ENCODE peak calls at places on chromosomes 12 and 14, in ten cellular contexts. One of them, this sample, is unnamed. For H3K36me3, the result is how much of the 10 kb centered on the place peaks cover.

GRCh38 chr12:20212658-20213387 is 155.5 kb upstream of the PDE3A start:
- ATAC-seq in pancreas: peak
- ATAC-seq in RWPE2: peak
- ATAC-seq in HepG2: no peak
- ATAC-seq in GM23338: peak
- ATAC-seq in Panc1: peak
- ATAC-seq in lower lobe of right lung: peak
- ATAC-seq in psoas muscle: peak
- ATAC-seq in aorta: peak
- ATAC-seq in CD4-positive, CD25-positive, alpha-beta regulatory T cell: no peak
- ATAC-seq in this sample: peak

GRCh38 chr12:32043928-32044549 is 62.6 kb upstream of the BICD1 start:
- ATAC-seq in pancreas: no peak
- ATAC-seq in RWPE2: no peak
- ATAC-seq in HepG2: no peak
- ATAC-seq in GM23338: no peak
- ATAC-seq in Panc1: no peak
- ATAC-seq in lower lobe of right lung: no peak
- ATAC-seq in psoas muscle: no peak
- ATAC-seq in aorta: no peak
- ATAC-seq in CD4-positive, CD25-positive, alpha-beta regulatory T cell: no peak
- ATAC-seq in this sample: no peak

GRCh38 chr14:75804570-75805275 is 143.7 kb downstream of the TTLL5 start:
- ATAC-seq in pancreas: no peak
- ATAC-seq in RWPE2: no peak
- ATAC-seq in HepG2: no peak
- ATAC-seq in GM23338: no peak
- ATAC-seq in Panc1: no peak
- ATAC-seq in lower lobe of right lung: no peak
- ATAC-seq in psoas muscle: peak
- ATAC-seq in aorta: peak
- ATAC-seq in CD4-positive, CD25-positive, alpha-beta regulatory T cell: no peak
- ATAC-seq in this sample: no peak

GRCh38 chr12:10554971-10555481 is 49.3 kb downstream of the EIF2S3B start:
- ATAC-seq in pancreas: no peak
- ATAC-seq in RWPE2: no peak
- ATAC-seq in HepG2: no peak
- ATAC-seq in GM23338: no peak
- ATAC-seq in Panc1: no peak
- ATAC-seq in lower lobe of right lung: no peak
- ATAC-seq in psoas muscle: no peak
- ATAC-seq in aorta: no peak
- ATAC-seq in CD4-positive, CD25-positive, alpha-beta regulatory T cell: no peak
- ATAC-seq in this sample: no peak

GRCh38 chr12:132246997-132247717 is 82.2 kb downstream of the GALNT9 start:
- ATAC-seq in pancreas: no peak
- ATAC-seq in RWPE2: no peak
- ATAC-seq in HepG2: no peak
- ATAC-seq in GM23338: no peak
- ATAC-seq in Panc1: peak
- ATAC-seq in lower lobe of right lung: peak
- ATAC-seq in psoas muscle: no peak
- ATAC-seq in aorta: peak
- ATAC-seq in CD4-positive, CD25-positive, alpha-beta regulatory T cell: no peak
- ATAC-seq in this sample: no peak

GRCh38 chr12:52202361-52203078 is 10.7 kb upstream of the KRT80 start:
- ATAC-seq in pancreas: no peak
- ATAC-seq in RWPE2: no peak
- ATAC-seq in HepG2: no peak
- ATAC-seq in GM23338: peak
- ATAC-seq in Panc1: peak
- ATAC-seq in lower lobe of right lung: peak
- ATAC-seq in psoas muscle: no peak
- ATAC-seq in aorta: peak
- ATAC-seq in CD4-positive, CD25-positive, alpha-beta regulatory T cell: peak
- ATAC-seq in this sample: no peak

GRCh38 chr14:67371247-67372148 is 11.4 kb downstream of the EIF2S1 start:
- ATAC-seq in pancreas: no peak
- ATAC-seq in RWPE2: peak
- ATAC-seq in HepG2: no peak
- ATAC-seq in GM23338: no peak
- ATAC-seq in Panc1: peak
- ATAC-seq in lower lobe of right lung: no peak
- ATAC-seq in psoas muscle: no peak
- ATAC-seq in aorta: no peak
- ATAC-seq in CD4-positive, CD25-positive, alpha-beta regulatory T cell: no peak
- ATAC-seq in this sample: no peak

GRCh38 chr14:81313775-81314429 is 86.2 kb downstream of the STON2 start:
- ATAC-seq in pancreas: no peak
- ATAC-seq in RWPE2: peak
- ATAC-seq in HepG2: no peak
- ATAC-seq in GM23338: no peak
- ATAC-seq in Panc1: no peak
- ATAC-seq in lower lobe of right lung: no peak
- ATAC-seq in psoas muscle: peak
- ATAC-seq in aorta: no peak
- ATAC-seq in CD4-positive, CD25-positive, alpha-beta regulatory T cell: no peak
- ATAC-seq in this sample: no peak

GRCh38 chr12:78885466-78885865 is 20.9 kb downstream of the SYT1 start:
- ATAC-seq in pancreas: no peak
- ATAC-seq in RWPE2: no peak
- ATAC-seq in HepG2: no peak
- ATAC-seq in GM23338: peak
- ATAC-seq in Panc1: no peak
- ATAC-seq in lower lobe of right lung: no peak
- ATAC-seq in psoas muscle: no peak
- ATAC-seq in aorta: no peak
- ATAC-seq in CD4-positive, CD25-positive, alpha-beta regulatory T cell: no peak
- ATAC-seq in this sample: no peak

GRCh38 chr12:1310684-1311083 is 283.7 kb downstream of the FBXL14 start:
- ATAC-seq in pancreas: no peak
- ATAC-seq in RWPE2: no peak
- ATAC-seq in HepG2: no peak
- ATAC-seq in GM23338: no peak
- ATAC-seq in Panc1: no peak
- ATAC-seq in lower lobe of right lung: no peak
- ATAC-seq in psoas muscle: no peak
- ATAC-seq in aorta: no peak
- ATAC-seq in CD4-positive, CD25-positive, alpha-beta regulatory T cell: no peak
- ATAC-seq in this sample: no peak

GRCh38 chr12:5756443-5756842 is 188.6 kb downstream of the ANO2 start:
- ATAC-seq in pancreas: no peak
- ATAC-seq in RWPE2: no peak
- ATAC-seq in HepG2: no peak
- ATAC-seq in GM23338: no peak
- ATAC-seq in Panc1: no peak
- ATAC-seq in lower lobe of right lung: no peak
- ATAC-seq in psoas muscle: no peak
- ATAC-seq in aorta: no peak
- ATAC-seq in CD4-positive, CD25-positive, alpha-beta regulatory T cell: no peak
- ATAC-seq in this sample: no peak
- H3K27ac ChIP-seq in pancreas: no peak
- H3K27ac ChIP-seq in RWPE2: no peak
- H3K27ac ChIP-seq in HepG2: no peak
- H3K27ac ChIP-seq in GM23338: no peak
- H3K27ac ChIP-seq in Panc1: no peak
- H3K27ac ChIP-seq in lower lobe of right lung: no peak
- H3K27ac ChIP-seq in psoas muscle: no peak
- H3K27ac ChIP-seq in aorta: no peak
- H3K27ac ChIP-seq in CD4-positive, CD25-positive, alpha-beta regulatory T cell: no peak
- H3K27ac ChIP-seq in this sample: no peak

GRCh38 chr14:30889244-30889594 is 14.9 kb downstream of the COCH start:
- ATAC-seq in pancreas: no peak
- ATAC-seq in RWPE2: no peak
- ATAC-seq in HepG2: no peak
- ATAC-seq in GM23338: no peak
- ATAC-seq in Panc1: no peak
- ATAC-seq in lower lobe of right lung: no peak
- ATAC-seq in psoas muscle: no peak
- ATAC-seq in aorta: no peak
- ATAC-seq in CD4-positive, CD25-positive, alpha-beta regulatory T cell: no peak
- ATAC-seq in this sample: no peak

GRCh38 chr14:30893819-30894218 is 19.5 kb downstream of the COCH start:
- ATAC-seq in pancreas: no peak
- ATAC-seq in RWPE2: no peak
- ATAC-seq in HepG2: no peak
- ATAC-seq in GM23338: no peak
- ATAC-seq in Panc1: no peak
- ATAC-seq in lower lobe of right lung: no peak
- ATAC-seq in psoas muscle: no peak
- ATAC-seq in aorta: no peak
- ATAC-seq in CD4-positive, CD25-positive, alpha-beta regulatory T cell: no peak
- ATAC-seq in this sample: no peak

GRCh38 chr14:30896435-30896834 is 22.1 kb downstream of the COCH start:
- ATAC-seq in pancreas: no peak
- ATAC-seq in RWPE2: no peak
- ATAC-seq in HepG2: no peak
- ATAC-seq in GM23338: no peak
- ATAC-seq in Panc1: no peak
- ATAC-seq in lower lobe of right lung: no peak
- ATAC-seq in psoas muscle: no peak
- ATAC-seq in aorta: no peak
- ATAC-seq in CD4-positive, CD25-positive, alpha-beta regulatory T cell: no peak
- ATAC-seq in this sample: no peak

GRCh38 chr14:30894923-30895515 is 20.7 kb downstream of the COCH start:
- ATAC-seq in pancreas: no peak
- ATAC-seq in RWPE2: no peak
- ATAC-seq in HepG2: no peak
- ATAC-seq in GM23338: peak
- ATAC-seq in Panc1: no peak
- ATAC-seq in lower lobe of right lung: no peak
- ATAC-seq in psoas muscle: no peak
- ATAC-seq in aorta: no peak
- ATAC-seq in CD4-positive, CD25-positive, alpha-beta regulatory T cell: no peak
- ATAC-seq in this sample: no peak
- H3K36me3 ChIP-seq in pancreas: under half
- H3K36me3 ChIP-seq in RWPE2: half or more
- H3K36me3 ChIP-seq in HepG2: half or more
- H3K36me3 ChIP-seq in GM23338: under half
- H3K36me3 ChIP-seq in Panc1: under half
- H3K36me3 ChIP-seq in lower lobe of right lung: under half
- H3K36me3 ChIP-seq in psoas muscle: half or more
- H3K36me3 ChIP-seq in aorta: under half
- H3K36me3 ChIP-seq in CD4-positive, CD25-positive, alpha-beta regulatory T cell: under half
- H3K36me3 ChIP-seq in this sample: under half

GRCh38 chr14:59464651-59465569 is at the start of gene GPR135:
- ATAC-seq in pancreas: peak
- ATAC-seq in RWPE2: peak
- ATAC-seq in HepG2: peak
- ATAC-seq in GM23338: peak
- ATAC-seq in Panc1: no peak
- ATAC-seq in lower lobe of right lung: peak
- ATAC-seq in psoas muscle: peak
- ATAC-seq in aorta: peak
- ATAC-seq in CD4-positive, CD25-positive, alpha-beta regulatory T cell: peak
- ATAC-seq in this sample: peak

GRCh38 chr14:59460378-59460777 is 4.8 kb downstream of the GPR135 start:
- ATAC-seq in pancreas: no peak
- ATAC-seq in RWPE2: no peak
- ATAC-seq in HepG2: no peak
- ATAC-seq in GM23338: no peak
- ATAC-seq in Panc1: no peak
- ATAC-seq in lower lobe of right lung: no peak
- ATAC-seq in psoas muscle: no peak
- ATAC-seq in aorta: no peak
- ATAC-seq in CD4-positive, CD25-positive, alpha-beta regulatory T cell: no peak
- ATAC-seq in this sample: no peak

GRCh38 chr14:59461891-59462290 is 3.3 kb downstream of the GPR135 start:
- ATAC-seq in pancreas: no peak
- ATAC-seq in RWPE2: no peak
- ATAC-seq in HepG2: no peak
- ATAC-seq in GM23338: no peak
- ATAC-seq in Panc1: no peak
- ATAC-seq in lower lobe of right lung: no peak
- ATAC-seq in psoas muscle: no peak
- ATAC-seq in aorta: no peak
- ATAC-seq in CD4-positive, CD25-positive, alpha-beta regulatory T cell: no peak
- ATAC-seq in this sample: no peak

GRCh38 chr14:59463773-59464650 is 1.2 kb downstream of the GPR135 start:
- ATAC-seq in pancreas: peak
- ATAC-seq in RWPE2: peak
- ATAC-seq in HepG2: peak
- ATAC-seq in GM23338: peak
- ATAC-seq in Panc1: no peak
- ATAC-seq in lower lobe of right lung: peak
- ATAC-seq in psoas muscle: peak
- ATAC-seq in aorta: peak
- ATAC-seq in CD4-positive, CD25-positive, alpha-beta regulatory T cell: peak
- ATAC-seq in this sample: no peak

DNA sequence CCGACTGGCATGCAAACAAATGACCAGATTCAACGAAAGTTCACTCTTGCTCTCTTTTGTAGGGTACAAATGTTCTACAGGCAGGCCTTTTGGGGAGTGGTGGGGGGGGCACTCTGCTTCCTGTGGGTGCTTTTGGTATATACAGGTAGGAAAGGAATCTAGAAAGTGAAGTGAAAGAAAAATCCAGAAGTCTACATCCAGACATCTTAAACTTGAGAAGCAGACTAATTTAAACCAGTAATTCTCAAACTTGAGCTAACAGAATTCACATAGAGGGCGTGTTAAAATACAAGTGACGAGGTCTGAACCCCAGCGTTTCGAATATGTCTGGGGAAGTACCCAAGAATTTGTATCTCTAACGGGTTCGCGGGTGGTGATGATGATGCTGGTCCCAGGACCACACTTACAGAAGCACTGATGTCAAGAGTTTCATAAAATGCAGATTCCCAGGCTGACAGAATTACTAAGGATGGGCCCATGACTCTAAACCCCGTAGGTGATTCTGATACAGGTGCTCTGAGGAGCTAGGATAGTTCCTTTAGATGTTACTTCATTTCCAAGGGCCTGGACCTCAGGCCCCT is 480 bp upstream of the GPR135 start:
- ATAC-seq in pancreas: peak
- ATAC-seq in RWPE2: no peak
- ATAC-seq in HepG2: no peak
- ATAC-seq in GM23338: no peak
- ATAC-seq in Panc1: no peak
- ATAC-seq in lower lobe of right lung: no peak
- ATAC-seq in psoas muscle: no peak
- ATAC-seq in aorta: no peak
- ATAC-seq in CD4-positive, CD25-positive, alpha-beta regulatory T cell: no peak
- ATAC-seq in this sample: no peak
- H3K4me3 ChIP-seq in pancreas: no peak
- H3K4me3 ChIP-seq in RWPE2: no peak
- H3K4me3 ChIP-seq in HepG2: peak
- H3K4me3 ChIP-seq in GM23338: peak
- H3K4me3 ChIP-seq in Panc1: no peak
- H3K4me3 ChIP-seq in lower lobe of right lung: peak
- H3K4me3 ChIP-seq in psoas muscle: peak
- H3K4me3 ChIP-seq in aorta: peak
- H3K4me3 ChIP-seq in CD4-positive, CD25-positive, alpha-beta regulatory T cell: peak
- H3K4me3 ChIP-seq in this sample: peak

DNA sequence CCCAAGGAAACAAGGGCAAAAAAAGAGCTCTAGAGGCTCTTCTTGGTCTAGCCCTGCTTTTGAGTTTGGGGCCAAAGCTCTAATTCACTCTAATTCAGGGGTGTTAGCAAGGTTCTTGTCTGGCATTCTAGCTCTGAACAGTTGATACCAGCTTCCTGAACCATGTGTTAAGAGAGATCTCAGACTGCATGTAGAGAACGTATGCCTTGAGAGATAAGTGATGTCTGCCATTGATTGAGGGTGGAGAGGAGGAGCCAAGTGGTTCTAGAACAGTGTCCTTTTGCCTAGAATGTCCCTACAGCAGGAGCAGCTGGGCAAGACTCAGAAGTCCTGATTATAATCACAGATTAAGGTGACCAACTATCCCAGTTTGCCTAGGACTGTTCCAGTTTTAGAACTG is 18.2 kb upstream of the POC1B start:
- ATAC-seq in pancreas: no peak
- ATAC-seq in RWPE2: no peak
- ATAC-seq in HepG2: no peak
- ATAC-seq in GM23338: no peak
- ATAC-seq in Panc1: no peak
- ATAC-seq in lower lobe of right lung: no peak
- ATAC-seq in psoas muscle: no peak
- ATAC-seq in aorta: no peak
- ATAC-seq in CD4-positive, CD25-positive, alpha-beta regulatory T cell: no peak
- ATAC-seq in this sample: no peak
- H3K27ac ChIP-seq in pancreas: no peak
- H3K27ac ChIP-seq in RWPE2: no peak
- H3K27ac ChIP-seq in HepG2: no peak
- H3K27ac ChIP-seq in GM23338: no peak
- H3K27ac ChIP-seq in Panc1: no peak
- H3K27ac ChIP-seq in lower lobe of right lung: no peak
- H3K27ac ChIP-seq in psoas muscle: peak
- H3K27ac ChIP-seq in aorta: no peak
- H3K27ac ChIP-seq in CD4-positive, CD25-positive, alpha-beta regulatory T cell: no peak
- H3K27ac ChIP-seq in this sample: no peak